ENCODE peak calls at places on chromosome 2, in nine cellular contexts. S is stomach, J is esophagus squamous epithelium, V is body of pancreas, M is IMR-90, F is endothelial cell of umbilical vein, O is ovary, N is A549, W is testis. B is an unnamed sample.

GRCh38 chr2:150581717-150582472 is 94.4 kb upstream of the RND3 start:
- DNase-seq in V (no peak), M (peak), N (no peak), F (no peak), W (no peak), O (no peak), J (no peak), S (no peak), B (no peak)

GRCh38 chr2:33051586-33052385 is 105.0 kb downstream of the LTBP1 start:
- DNase-seq in J (no peak), V (no peak), S (no peak), M (peak), N (peak), W (peak), O (no peak), F (no peak), B (no peak)

GRCh38 chr2:174603280-174603679 is 5.7 kb upstream of the WIPF1 start:
- DNase-seq in V (peak), S (peak), O (no peak), W (peak), N (no peak), J (no peak), F (peak), M (peak), B (peak)

GRCh38 chr2:216057688-216058193 is 23.9 kb downstream of the PECR start:
- DNase-seq in J (no peak), S (peak), O (no peak), F (no peak), N (peak), V (peak), W (no peak), M (peak), B (peak)

GRCh38 chr2:37276291-37276690 is 44.8 kb downstream of the NDUFAF7 start:
- DNase-seq in M (no peak), J (no peak), V (no peak), N (no peak), W (no peak), O (no peak), F (no peak), S (no peak), B (no peak)

GRCh38 chr2:205990104-205990503 is 95.9 kb downstream of the INO80D start:
- DNase-seq in N (no peak), V (no peak), F (no peak), W (no peak), J (no peak), S (no peak), O (no peak), M (no peak), B (no peak)

GRCh38 chr2:160533482-160533881 is 39.9 kb upstream of the RBMS1 start:
- DNase-seq in O (no peak), N (no peak), J (no peak), S (no peak), F (no peak), V (no peak), W (no peak), M (no peak), B (no peak)

GRCh38 chr2:105256431-105257047 is 15.0 kb downstream of the GPR45 start:
- DNase-seq in M (no peak), S (no peak), N (no peak), O (no peak), J (no peak), F (no peak), W (peak), V (no peak), B (no peak)

GRCh38 chr2:15826273-15826717 is 114.1 kb upstream of the MYCN start:
- DNase-seq in M (no peak), J (no peak), F (no peak), N (no peak), V (no peak), S (no peak), W (no peak), O (no peak), B (no peak)

GRCh38 chr2:222859786-222860726 is 780 bp upstream of the ACSL3 start:
- DNase-seq in M (peak), F (peak), J (no peak), V (peak), O (peak), W (peak), S (peak), N (peak), B (no peak)

GRCh38 chr2:32772623-32773221 is 144.9 kb downstream of the TTC27 start:
- DNase-seq in W (no peak), M (peak), V (no peak), S (no peak), O (no peak), J (no peak), N (peak), F (peak), B (no peak)

GRCh38 chr2:155574941-155575340 is 757.6 kb downstream of the NR4A2 start:
- DNase-seq in F (no peak), S (no peak), O (no peak), J (no peak), M (no peak), N (no peak), W (no peak), V (no peak), B (no peak)

GRCh38 chr2:224948859-224949258 is 93.4 kb downstream of the DOCK10 start:
- DNase-seq in V (peak), N (no peak), F (peak), O (no peak), J (no peak), M (peak), S (no peak), W (no peak), B (no peak)

GRCh38 chr2:224945134-224945533 is 97.1 kb downstream of the DOCK10 start:
- DNase-seq in O (no peak), N (no peak), J (no peak), V (no peak), S (no peak), W (no peak), F (no peak), M (no peak), B (no peak)

GRCh38 chr2:224947566-224947965 is 94.7 kb downstream of the DOCK10 start:
- DNase-seq in M (peak), N (no peak), J (no peak), W (no peak), F (peak), S (no peak), V (no peak), O (no peak), B (no peak)

GRCh38 chr2:224948005-224948404 is 94.3 kb downstream of the DOCK10 start:
- DNase-seq in V (no peak), F (no peak), J (no peak), O (no peak), S (no peak), M (no peak), W (no peak), N (no peak), B (no peak)

DNA sequence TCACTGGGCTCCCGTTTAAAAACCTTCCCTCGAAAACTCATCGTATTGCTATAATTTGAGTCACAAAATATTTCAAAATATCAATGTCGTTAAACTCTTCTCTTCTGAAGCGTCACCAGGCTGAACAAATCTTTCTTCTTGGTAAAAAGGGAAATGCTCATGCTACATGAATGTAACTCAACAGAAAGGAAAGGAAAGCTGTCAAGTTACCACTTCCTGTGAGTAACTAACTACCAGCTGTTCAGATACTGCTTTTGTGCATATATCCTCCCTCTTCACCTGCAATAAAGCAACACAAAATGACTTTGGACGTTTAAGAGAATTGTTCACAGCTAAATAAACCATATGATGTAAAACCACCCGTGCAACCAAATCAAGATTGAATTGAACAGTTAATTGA is 95.4 kb downstream of the DOCK10 start:
- DNase-seq in V (no peak), S (no peak), N (no peak), W (no peak), J (no peak), F (peak), M (peak), O (no peak), B (no peak)
- TF ChIP-seq POLR2A in V (no peak), S (no peak), N (no peak), W (no peak), J (no peak), F (peak), M (no peak), O (no peak), B (peak)

GRCh38 chr2:145692971-145693478 is 1173.1 kb upstream of the ZEB2 start:
- DNase-seq in W (no peak), O (no peak), S (peak), V (peak), J (no peak), M (peak), N (no peak), F (no peak), B (no peak)
- TF ChIP-seq POLR2A in W (no peak), O (no peak), S (no peak), V (no peak), J (no peak), M (no peak), N (no peak), F (no peak), B (no peak)

GRCh38 chr2:106519767-106520166 is 32.6 kb downstream of the CD8B2 start:
- DNase-seq in F (no peak), V (no peak), J (no peak), S (no peak), N (no peak), W (no peak), M (no peak), O (no peak), B (no peak)

GRCh38 chr2:106521016-106521415 is 33.9 kb downstream of the CD8B2 start:
- DNase-seq in M (no peak), O (no peak), J (no peak), W (no peak), S (no peak), N (no peak), F (no peak), V (no peak), B (no peak)

DNA sequence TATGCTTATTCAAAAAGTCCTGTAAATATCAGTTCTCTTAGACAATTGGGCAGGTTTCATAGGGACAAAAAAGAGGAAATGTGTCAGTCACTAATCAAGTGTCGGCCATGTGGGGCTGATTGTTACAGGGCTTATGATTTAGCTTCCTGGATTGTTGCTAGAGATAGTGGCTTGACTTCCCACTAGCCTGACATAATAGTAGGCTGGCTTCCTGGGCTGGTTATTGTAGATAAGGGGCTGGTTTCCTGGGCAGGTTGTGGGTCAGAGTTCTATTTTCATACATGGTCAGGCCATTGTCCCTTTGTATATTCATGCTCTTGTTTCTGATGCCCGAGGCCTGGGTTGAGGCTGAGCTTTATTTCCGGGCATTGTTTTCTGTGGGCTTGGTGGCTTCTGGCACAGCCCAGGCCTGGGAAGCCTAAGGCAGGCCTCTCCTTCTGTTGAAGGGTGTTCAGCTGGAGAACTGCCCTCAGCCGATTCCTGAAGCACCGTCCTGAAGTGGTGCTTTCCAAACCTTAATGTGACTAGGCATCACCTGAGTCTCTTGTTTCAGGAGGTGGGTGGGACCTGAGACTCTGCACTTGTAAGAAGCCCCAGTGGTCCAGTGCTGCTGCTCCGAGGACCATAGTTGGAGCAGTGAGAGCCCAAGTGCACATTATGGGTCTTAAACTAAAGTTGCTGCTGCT is 37.0 kb downstream of the CD8B2 start:
- DNase-seq in M (no peak), O (no peak), N (no peak), F (no peak), J (no peak), S (no peak), W (no peak), V (no peak), B (no peak)
- TF ChIP-seq POLR2A in M (no peak), O (no peak), N (no peak), F (no peak), J (no peak), S (no peak), W (no peak), V (no peak), B (no peak)

DNA sequence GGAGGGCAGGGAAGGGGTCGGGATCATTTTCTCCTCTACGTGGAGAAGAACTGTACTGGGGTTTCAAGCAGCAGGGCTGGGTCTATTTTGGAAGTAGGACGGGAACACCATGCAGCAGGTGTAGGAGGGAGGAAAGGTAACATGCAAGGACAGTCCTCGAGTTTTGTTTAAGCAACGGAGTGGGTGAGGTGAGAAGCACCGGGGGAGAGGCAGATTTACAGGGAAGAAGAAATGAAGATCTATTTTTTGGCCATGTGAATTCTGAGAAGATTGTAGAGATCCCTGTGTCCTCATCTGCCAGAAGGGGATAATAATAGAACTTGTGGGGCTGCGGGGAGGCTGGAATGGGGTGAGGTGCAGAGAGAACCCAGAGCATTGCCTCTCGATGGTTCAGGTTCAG is 85.6 kb downstream of the INPP5D start:
- DNase-seq in F (no peak), N (no peak), S (no peak), V (no peak), M (no peak), J (no peak), W (no peak), O (no peak), B (peak)
- TF ChIP-seq POLR2A in F (no peak), N (no peak), S (no peak), V (no peak), M (no peak), J (no peak), W (no peak), O (no peak), B (no peak)

DNA sequence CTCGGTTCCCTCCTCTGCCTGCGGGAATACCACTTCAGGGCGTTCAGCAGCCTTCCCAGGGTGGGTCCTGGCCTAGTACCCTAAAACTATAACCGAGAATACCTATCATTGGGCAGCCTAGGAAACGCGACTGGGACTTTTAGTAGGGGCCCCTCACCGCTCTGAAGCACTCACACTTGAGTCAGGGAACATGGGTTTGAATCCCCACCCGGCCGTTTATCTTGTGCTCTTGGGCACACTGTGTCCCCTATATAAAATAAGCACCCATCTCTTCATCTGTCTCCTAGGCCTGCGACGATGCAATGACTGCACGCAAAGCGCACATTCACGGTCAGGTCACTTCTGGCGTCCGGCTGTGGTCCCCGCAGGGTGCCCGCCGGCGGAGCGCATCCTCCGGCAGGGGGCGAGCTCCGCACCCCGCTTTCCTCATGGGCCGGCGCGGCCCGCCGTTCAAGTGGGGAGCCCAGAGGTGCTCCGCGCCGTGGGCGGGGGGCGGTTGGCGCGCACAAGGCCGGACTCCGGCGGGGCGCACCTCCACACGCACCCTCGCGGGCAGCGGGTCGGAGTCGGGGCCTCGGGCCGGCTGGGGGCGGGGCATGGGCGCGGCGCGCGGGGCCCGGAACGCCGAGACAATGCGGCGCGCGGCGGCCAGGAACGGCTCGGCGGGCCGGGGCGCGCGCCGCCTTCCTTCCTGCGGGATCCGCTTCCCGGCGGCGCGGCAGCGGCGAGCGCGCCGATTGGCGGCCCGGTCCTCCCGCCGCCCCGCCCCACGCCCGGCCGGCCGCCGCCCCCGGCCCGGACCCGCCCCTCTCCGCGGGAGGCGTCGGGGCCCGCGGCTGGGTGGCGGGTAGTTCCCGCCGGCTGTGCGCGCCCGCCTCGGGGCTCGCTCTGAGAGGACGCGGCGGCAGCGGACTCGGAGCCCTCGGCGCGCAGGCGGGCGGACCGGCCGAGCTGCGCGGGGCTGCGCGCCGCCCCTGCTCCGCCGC is at the start of gene ASAP2:
- DNase-seq in V (peak), W (peak), N (peak), S (peak), F (peak), M (peak), J (no peak), O (peak), B (peak)
- TF ChIP-seq POLR2A in V (no peak), W (no peak), N (peak), S (no peak), F (peak), M (peak), J (no peak), O (peak), B (no peak)

GRCh38 chr2:217903142-217903858 is 99.5 kb downstream of the TNS1 start:
- DNase-seq in S (no peak), V (no peak), J (no peak), W (no peak), N (no peak), M (no peak), O (no peak), F (peak), B (no peak)

GRCh38 chr2:217902281-217903141 is 100.3 kb downstream of the TNS1 start:
- DNase-seq in N (peak), O (peak), S (peak), W (peak), J (no peak), M (peak), F (peak), V (peak), B (peak)

GRCh38 chr2:217905395-217905794 is 97.4 kb downstream of the TNS1 start:
- DNase-seq in O (peak), W (no peak), M (no peak), S (no peak), J (no peak), N (no peak), V (no peak), F (no peak), B (no peak)

GRCh38 chr2:217904614-217904965 is 98.2 kb downstream of the TNS1 start:
- DNase-seq in F (no peak), W (no peak), M (no peak), V (no peak), S (no peak), N (no peak), J (no peak), O (peak), B (no peak)

DNA sequence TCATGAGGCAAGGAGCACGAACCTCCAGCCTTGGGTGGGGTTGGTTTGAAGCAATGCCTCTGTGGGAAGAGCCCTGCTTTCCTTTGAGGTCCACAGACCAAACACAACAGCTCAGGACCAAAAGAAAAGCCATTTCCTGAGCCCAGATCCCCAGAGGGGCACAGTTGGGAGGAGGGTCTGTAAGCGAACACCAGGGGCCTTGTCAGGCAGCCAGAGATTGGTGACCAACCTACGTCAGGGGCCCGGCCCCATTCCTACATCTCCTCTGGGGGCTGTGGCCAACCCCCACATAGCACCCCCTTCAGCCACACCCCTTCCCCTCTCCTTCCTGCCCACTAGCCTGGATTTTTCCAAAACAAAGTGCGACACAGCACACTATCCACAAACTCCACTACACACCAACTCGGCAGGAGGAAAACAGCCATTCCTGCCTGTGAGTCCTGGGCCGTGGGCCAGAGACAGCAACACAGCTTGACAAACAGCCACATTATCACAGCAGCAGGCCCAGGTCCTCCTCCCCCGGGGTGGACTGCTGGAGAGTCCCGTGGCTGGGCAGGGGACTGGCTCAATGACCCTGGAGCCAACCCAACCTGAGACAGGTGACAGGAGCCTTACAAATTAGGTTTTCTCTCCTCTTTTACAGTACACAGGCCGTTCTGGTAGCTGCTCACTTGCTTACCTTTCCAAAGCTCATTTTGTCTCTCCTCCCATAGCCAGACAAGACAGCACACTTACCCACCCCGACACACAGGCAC is 98.8 kb downstream of the TNS1 start:
- DNase-seq in F (peak), J (no peak), V (peak), N (no peak), W (peak), O (peak), M (peak), S (peak), B (no peak)
- TF ChIP-seq POLR2A in F (no peak), J (no peak), V (peak), N (no peak), W (no peak), O (peak), M (no peak), S (no peak), B (no peak)

GRCh38 chr2:178256382-178257053 is 62.2 kb downstream of the OSBPL6 start:
- DNase-seq in O (no peak), M (peak), N (no peak), W (no peak), V (no peak), J (no peak), S (no peak), F (no peak), B (no peak)

GRCh38 chr2:178258916-178259315 is 64.6 kb downstream of the OSBPL6 start:
- DNase-seq in O (no peak), W (no peak), S (no peak), M (peak), J (no peak), N (no peak), V (no peak), F (no peak), B (no peak)

DNA sequence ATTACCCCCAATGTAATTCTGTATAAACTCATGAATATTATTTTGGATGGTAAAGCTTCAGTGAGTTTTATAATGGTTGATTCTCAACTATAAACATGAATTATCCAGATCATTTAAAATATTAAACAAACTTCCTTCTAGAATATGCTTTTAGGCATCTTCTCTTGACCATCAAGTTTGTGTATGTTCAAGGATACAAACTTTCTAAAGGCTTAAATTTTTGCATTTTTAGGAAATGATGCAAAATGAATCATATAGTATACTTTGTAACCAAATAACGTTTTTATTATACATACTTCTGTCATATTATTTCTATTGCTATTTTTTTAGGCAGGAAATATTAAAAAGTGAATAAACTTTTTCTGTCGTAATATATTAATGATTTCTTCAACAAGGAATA is 62.8 kb downstream of the OSBPL6 start:
- DNase-seq in J (no peak), O (no peak), N (no peak), V (no peak), F (no peak), S (no peak), W (no peak), M (no peak), B (no peak)
- TF ChIP-seq POLR2A in J (no peak), O (no peak), N (no peak), V (no peak), F (no peak), S (no peak), W (no peak), M (no peak), B (no peak)